ENCODE peak calls at places on chromosome 10, in seven cellular contexts. K is stimulated activated CD4-positive, alpha-beta T cell treated with anti-CD3 and anti-CD28 coated beads, Interleukin-2, amount 100 ng/mL, for 48 hours; E is astrocyte of the spinal cord; T is T-helper 1 cell; L is GM23248; O is foreskin fibroblast; G is psoas muscle. P is an unnamed sample.

GRCh38 chr10:45282061-45282460 is 33.3 kb downstream of the OR13A1 start:
- DNase-seq in K (no peak), E (no peak), T (no peak), L (no peak), O (no peak), G (no peak), P (no peak)

GRCh38 chr10:70887804-70888800 is at the start of gene PCBD1:
- DNase-seq in K (peak), E (peak), T (peak), L (peak), O (peak), G (peak), P (peak)

GRCh38 chr10:61160253-61160652 is 216.3 kb upstream of the RHOBTB1 start:
- DNase-seq in K (no peak), E (no peak), T (no peak), L (no peak), O (no peak), G (no peak), P (no peak)

GRCh38 chr10:71246591-71247143 is 34.3 kb downstream of the UNC5B start:
- DNase-seq in K (no peak), E (no peak), T (no peak), L (no peak), O (no peak), G (no peak), P (no peak)

GRCh38 chr10:111275091-111275490 is 198.3 kb downstream of the ADRA2A start:
- DNase-seq in K (no peak), E (no peak), T (no peak), L (peak), O (no peak), G (no peak), P (no peak)

GRCh38 chr10:109214916-109215740 is 708.2 kb downstream of the XPNPEP1 start:
- DNase-seq in K (no peak), E (no peak), T (no peak), L (peak), O (peak), G (no peak), P (no peak)

GRCh38 chr10:1292611-1293021 is 236.4 kb downstream of the WDR37 start:
- DNase-seq in K (no peak), E (no peak), T (no peak), L (no peak), O (no peak), G (no peak), P (no peak)

GRCh38 chr10:25018703-25019102 is 2.3 kb downstream of the THNSL1 start:
- DNase-seq in K (no peak), E (no peak), T (no peak), L (no peak), O (no peak), G (no peak), P (no peak)

GRCh38 chr10:50470798-50471582 is 152.8 kb downstream of the SGMS1 start:
- DNase-seq in K (no peak), E (peak), T (no peak), L (peak), O (no peak), G (no peak), P (no peak)

GRCh38 chr10:17453377-17454091 is 861 bp downstream of the ST8SIA6 start:
- DNase-seq in K (peak), E (peak), T (no peak), L (peak), O (peak), G (peak), P (no peak)

P was measured in GM19239.